ENCODE peak calls at places on chromosome 13, in nine cellular contexts. V is body of pancreas, M is transverse colon, Z is esophagus squamous epithelium, H is A549, P is adrenal gland, Y is lower leg skin, I is IMR-90, N is uterus. X is an unnamed sample.

GRCh38 chr13:89902223-89902622 is 1445.3 kb upstream of the MIR17HG start:
- DNase-seq in V (no peak), M (no peak), Z (no peak), H (no peak), P (no peak), Y (no peak), I (no peak), N (no peak), X (no peak)

GRCh38 chr13:20363604-20364003 is 131.5 kb upstream of the GJB6 start:
- DNase-seq in V (no peak), M (no peak), Z (no peak), H (no peak), P (no peak), Y (no peak), I (no peak), N (no peak), X (no peak)

GRCh38 chr13:105446197-105446596 is 1089.3 kb downstream of the EFNB2 start:
- DNase-seq in V (no peak), M (no peak), Z (no peak), H (no peak), P (peak), Y (no peak), I (peak), N (no peak), X (no peak)

GRCh38 chr13:107124730-107125129 is 556.8 kb upstream of the ARGLU1 start:
- DNase-seq in V (no peak), M (no peak), Z (no peak), H (no peak), P (no peak), Y (no peak), I (no peak), N (no peak), X (no peak)

GRCh38 chr13:22451345-22451744 is 729.4 kb upstream of the SGCG start:
- DNase-seq in V (peak), M (no peak), Z (no peak), H (no peak), P (peak), Y (no peak), I (no peak), N (no peak), X (no peak)

GRCh38 chr13:92843549-92843948 is 383.1 kb upstream of the GPC6 start:
- DNase-seq in V (no peak), M (no peak), Z (no peak), H (no peak), P (no peak), Y (no peak), I (peak), N (no peak), X (no peak)

GRCh38 chr13:24747248-24748151 is 16.5 kb upstream of the RNF17 start:
- DNase-seq in V (no peak), M (peak), Z (no peak), H (no peak), P (no peak), Y (no peak), I (no peak), N (no peak), X (peak)

GRCh38 chr13:93769607-93770006 is 543.0 kb downstream of the GPC6 start:
- DNase-seq in V (no peak), M (no peak), Z (no peak), H (no peak), P (no peak), Y (no peak), I (no peak), N (no peak), X (no peak)

GRCh38 chr13:105083986-105084385 is 1451.5 kb downstream of the EFNB2 start:
- DNase-seq in V (no peak), M (no peak), Z (no peak), H (no peak), P (peak), Y (no peak), I (no peak), N (no peak), X (no peak)

GRCh38 chr13:74243637-74244526 is 109.7 kb upstream of the KLF12 start:
- DNase-seq in V (no peak), M (no peak), Z (no peak), H (no peak), P (no peak), Y (no peak), I (peak), N (no peak), X (peak)

GRCh38 chr13:83881917-83882625 is at the start of gene SLITRK1:
- DNase-seq in V (peak), M (no peak), Z (no peak), H (no peak), P (peak), Y (no peak), I (peak), N (no peak), X (no peak)

GRCh38 chr13:84433024-84433423 is 550.8 kb upstream of the SLITRK1 start:
- DNase-seq in V (no peak), M (no peak), Z (no peak), H (no peak), P (no peak), Y (no peak), I (peak), N (no peak), X (no peak)

GRCh38 chr13:110759710-110760109 is 46.2 kb downstream of the ING1 start:
- DNase-seq in V (no peak), M (no peak), Z (no peak), H (no peak), P (no peak), Y (no peak), I (peak), N (no peak), X (no peak)

GRCh38 chr13:61994174-61994573 is 578.5 kb upstream of the PCDH20 start:
- DNase-seq in V (no peak), M (no peak), Z (no peak), H (no peak), P (no peak), Y (no peak), I (no peak), N (no peak), X (no peak)

GRCh38 chr13:102659168-102659713 is 35.6 kb downstream of the METTL21C start:
- DNase-seq in V (no peak), M (no peak), Z (no peak), H (no peak), P (no peak), Y (no peak), I (no peak), N (no peak), X (no peak)
- TF ChIP-seq POLR2A in V (no peak), M (no peak), Z (no peak), H (no peak), P (no peak), Y (no peak), I (no peak), N (no peak), X (no peak)

GRCh38 chr13:23701646-23702045 is 131.4 kb downstream of the TNFRSF19 start:
- DNase-seq in V (peak), M (peak), Z (no peak), H (no peak), P (no peak), Y (no peak), I (peak), N (peak), X (no peak)

GRCh38 chr13:23703241-23703640 is 133.0 kb downstream of the TNFRSF19 start:
- DNase-seq in V (no peak), M (no peak), Z (no peak), H (no peak), P (no peak), Y (no peak), I (no peak), N (no peak), X (peak)

GRCh38 chr13:23709521-23709920 is 139.3 kb downstream of the TNFRSF19 start:
- DNase-seq in V (no peak), M (no peak), Z (no peak), H (no peak), P (no peak), Y (no peak), I (peak), N (no peak), X (no peak)

GRCh38 chr13:23707674-23708073 is 137.5 kb downstream of the TNFRSF19 start:
- DNase-seq in V (no peak), M (no peak), Z (no peak), H (no peak), P (no peak), Y (no peak), I (peak), N (no peak), X (peak)

DNA sequence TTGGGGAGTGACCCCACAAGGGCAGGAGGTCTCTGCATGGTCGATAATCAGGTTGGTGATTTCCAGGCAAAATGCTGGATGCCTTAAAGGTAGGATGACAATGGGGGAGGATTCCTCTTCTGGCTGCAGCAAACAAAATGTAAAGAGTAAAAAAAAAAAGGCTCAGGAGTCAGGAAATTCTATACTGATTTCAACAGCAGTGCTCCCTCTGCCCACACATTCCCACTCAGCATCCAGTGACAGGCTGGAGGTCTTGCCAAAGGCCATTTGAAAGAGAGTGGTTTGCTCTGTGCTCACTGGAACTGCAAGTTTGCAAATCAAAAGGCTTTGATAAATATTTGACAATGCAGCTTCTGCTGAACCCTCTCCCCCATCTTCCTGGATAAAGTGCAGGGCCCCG is 135.4 kb downstream of the TNFRSF19 start:
- DNase-seq in V (no peak), M (no peak), Z (no peak), H (no peak), P (no peak), Y (no peak), I (peak), N (no peak), X (no peak)
- TF ChIP-seq CTCF in V (no peak), M (no peak), Z (no peak), H (no peak), P (no peak), Y (no peak), I (no peak), N (no peak), X (no peak)

GRCh38 chr13:42280537-42280936 is 8.6 kb downstream of the AKAP11 start:
- DNase-seq in V (no peak), M (no peak), Z (no peak), H (no peak), P (no peak), Y (no peak), I (no peak), N (no peak), X (no peak)
- TF ChIP-seq POLR2A in V (no peak), M (no peak), Z (no peak), H (no peak), P (no peak), Y (no peak), I (no peak), N (no peak), X (no peak)

DNA sequence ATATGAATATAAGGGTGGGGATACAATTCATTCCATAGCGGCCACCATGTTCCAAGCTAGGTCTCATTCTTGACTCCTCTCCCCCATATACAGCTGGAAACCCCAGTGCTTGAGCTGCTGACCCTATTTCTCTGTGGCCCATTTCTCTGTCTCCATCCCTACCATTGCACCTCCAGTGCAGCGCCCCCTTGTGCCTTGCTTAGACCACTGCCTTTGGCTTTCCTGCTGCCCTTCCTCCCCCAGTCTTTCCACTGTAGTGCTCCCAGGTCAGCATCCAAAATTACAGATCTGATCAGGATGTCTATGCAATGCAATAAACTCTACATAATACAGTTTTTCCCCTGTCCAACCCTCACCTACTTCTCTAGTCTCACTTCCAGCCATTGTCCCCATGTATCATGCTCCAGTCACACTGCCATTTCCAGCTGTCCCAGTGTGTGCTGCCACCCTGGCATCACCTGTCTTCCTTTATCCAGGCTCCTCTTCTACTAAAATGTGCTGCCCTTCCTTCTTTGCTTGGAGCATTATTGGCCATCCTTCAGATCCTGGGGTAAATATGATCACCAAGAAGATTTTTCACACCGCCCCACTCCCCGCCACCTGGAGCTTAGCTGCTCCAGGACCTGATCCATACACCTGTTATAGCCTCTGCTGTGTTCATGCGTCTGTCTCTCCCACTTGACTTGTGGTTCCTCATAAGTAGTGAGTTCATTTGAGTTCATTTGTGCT is 199.4 kb upstream of the IPO5 start:
- DNase-seq in V (no peak), M (no peak), Z (no peak), H (no peak), P (no peak), Y (no peak), I (no peak), N (no peak), X (no peak)
- TF ChIP-seq CTCF in V (no peak), M (no peak), Z (no peak), H (no peak), P (no peak), Y (no peak), I (no peak), N (no peak), X (no peak)

DNA sequence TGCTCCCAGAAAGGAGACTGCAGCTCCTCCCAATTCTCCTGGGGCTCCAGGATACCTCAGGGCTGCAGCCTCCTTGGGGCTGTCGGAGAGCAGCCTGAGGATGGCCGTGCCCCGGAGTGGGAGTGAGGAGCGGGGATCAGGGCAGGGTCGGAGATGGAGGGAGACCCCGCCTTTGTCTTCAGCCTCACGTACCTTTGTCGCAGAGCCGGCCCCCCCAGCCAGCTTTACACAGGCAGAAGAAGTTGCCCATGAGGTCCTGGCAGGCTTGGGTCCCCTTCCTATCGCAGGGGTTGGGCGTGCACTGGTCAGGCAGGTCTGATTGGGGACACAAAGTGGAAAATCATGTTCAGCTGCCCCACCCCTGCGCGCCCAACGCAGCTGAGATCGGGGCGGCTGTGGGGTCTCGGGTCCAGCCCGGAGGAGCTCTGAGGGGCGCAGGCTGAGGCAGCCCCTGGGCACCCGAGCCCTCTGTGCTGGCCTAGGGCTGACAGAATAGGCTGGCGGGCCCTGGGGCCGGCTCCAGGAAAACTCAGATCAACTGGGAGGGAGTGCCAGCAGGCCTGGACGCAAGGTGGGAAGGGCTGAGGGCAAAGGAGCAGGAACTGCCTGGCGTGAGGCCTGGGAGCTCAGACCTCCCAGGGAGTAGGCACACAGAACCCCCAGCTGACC is 24.2 kb downstream of the GAS6 start:
- DNase-seq in V (peak), M (peak), Z (no peak), H (no peak), P (no peak), Y (no peak), I (no peak), N (no peak), X (no peak)
- TF ChIP-seq POLR2A in V (peak), M (peak), Z (no peak), H (no peak), P (no peak), Y (no peak), I (no peak), N (no peak), X (no peak)

DNA sequence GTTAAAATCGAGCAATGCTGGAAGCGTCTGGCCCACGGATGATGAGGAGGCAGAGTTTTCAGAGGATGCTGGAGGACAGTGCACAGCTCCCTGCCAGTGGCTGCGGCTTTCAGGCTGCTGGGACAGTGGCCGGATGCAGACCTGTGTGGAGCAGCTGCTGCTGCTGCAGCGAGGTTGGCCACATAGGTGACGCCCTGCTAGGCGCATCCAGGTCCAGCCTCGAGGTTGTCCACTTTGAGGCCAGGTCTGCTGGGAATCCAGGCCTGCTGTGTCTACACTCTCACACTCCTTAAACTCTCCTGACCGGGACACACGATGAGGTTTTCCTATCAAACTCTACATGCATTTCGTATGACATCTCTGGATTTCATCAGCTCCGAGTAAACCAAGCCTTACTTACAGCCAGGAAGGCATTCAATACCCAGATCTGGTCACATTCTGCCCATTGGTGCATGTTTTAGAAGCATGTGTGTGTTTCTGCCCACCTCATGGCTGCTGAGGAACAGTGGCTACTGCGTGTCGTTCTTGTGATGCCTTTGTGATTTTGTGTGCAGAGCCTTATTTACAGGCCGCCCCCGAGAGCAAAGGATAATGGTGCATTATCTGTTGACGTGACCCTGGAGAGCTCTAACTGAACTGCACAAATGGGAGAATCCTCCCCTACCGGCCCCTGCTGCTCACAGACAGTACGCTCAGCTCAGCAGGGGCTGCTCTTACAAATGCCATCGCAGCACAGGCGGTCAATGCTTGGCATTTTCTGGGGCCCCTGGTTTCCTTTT is 12.3 kb upstream of the MCF2L start:
- DNase-seq in V (no peak), M (peak), Z (no peak), H (no peak), P (no peak), Y (no peak), I (no peak), N (no peak), X (no peak)
- TF ChIP-seq CTCF in V (no peak), M (no peak), Z (no peak), H (no peak), P (no peak), Y (no peak), I (no peak), N (no peak), X (no peak)

GRCh38 chr13:99501135-99501951 is at the start of gene TM9SF2:
- DNase-seq in V (peak), M (peak), Z (peak), H (peak), P (peak), Y (peak), I (peak), N (peak), X (peak)
- TF ChIP-seq POLR2A in V (peak), M (peak), Z (peak), H (peak), P (peak), Y (no peak), I (no peak), N (peak), X (peak)

DNA sequence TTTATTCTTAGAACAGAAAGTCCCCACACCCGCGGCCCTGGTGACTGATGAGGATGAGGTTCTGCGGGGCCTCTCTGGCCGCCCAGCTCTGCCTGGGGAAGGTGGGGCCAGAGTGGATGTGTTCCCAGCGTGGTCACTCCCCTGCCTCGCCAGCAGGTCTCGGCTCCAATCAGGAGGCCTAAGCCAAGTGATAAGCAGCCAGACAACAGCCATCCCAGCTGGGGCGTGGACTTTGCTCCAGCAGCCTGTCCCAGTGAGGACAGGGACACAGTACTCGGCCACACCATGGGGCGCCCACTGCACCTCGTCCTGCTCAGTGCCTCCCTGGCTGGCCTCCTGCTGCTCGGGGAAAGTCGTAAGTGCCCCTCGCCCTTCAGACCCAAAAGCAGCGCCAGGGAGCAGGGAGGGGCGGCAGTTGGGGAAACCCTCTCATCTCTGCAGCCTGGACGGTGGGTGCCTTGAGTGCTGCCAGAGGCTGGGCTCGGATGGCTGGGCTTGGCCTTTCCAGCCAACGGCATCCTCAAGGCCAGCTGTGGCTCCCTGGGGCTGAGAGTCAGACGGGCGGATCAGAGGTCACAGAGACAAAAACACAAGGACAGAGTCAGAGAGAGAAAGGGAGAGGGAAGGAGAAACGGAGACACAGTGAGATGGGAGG is at the start of gene F10:
- DNase-seq in V (peak), M (peak), Z (no peak), H (no peak), P (peak), Y (peak), I (peak), N (peak), X (no peak)
- TF ChIP-seq CTCF in V (no peak), M (peak), Z (no peak), H (no peak), P (no peak), Y (no peak), I (no peak), N (no peak), X (no peak)

X was measured in endothelial cell of umbilical vein.